ENCODE peak calls at places on chromosome 11, in seven cellular contexts. M, A, E, C, H, G and F are unnamed samples.

GRCh38 chr11:111347002-111347722 is 31.9 kb downstream of the POU2AF1 start:
- DNase-seq in H (peak), M (no peak), G (no peak), E (no peak), A (no peak), C (no peak), F (no peak)

GRCh38 chr11:126561327-126561893 is 205.9 kb downstream of the ST3GAL4 start:
- DNase-seq in H (peak), G (no peak), A (peak), M (peak), E (peak), C (peak), F (peak)

GRCh38 chr11:3220521-3221407 is 2.2 kb upstream of the MRGPRG start:
- DNase-seq in A (no peak), G (no peak), M (no peak), E (no peak), H (no peak), C (peak), F (no peak)

GRCh38 chr11:7688238-7688826 is 15.0 kb upstream of the CYB5R2 start:
- DNase-seq in C (no peak), M (peak), G (no peak), E (no peak), H (no peak), A (no peak), F (peak)

GRCh38 chr11:115126092-115126491 is 378.1 kb downstream of the CADM1 start:
- DNase-seq in M (no peak), A (no peak), E (no peak), G (no peak), H (no peak), C (no peak), F (no peak)

GRCh38 chr11:103959279-103959930 is 77.0 kb upstream of the DDI1 start:
- DNase-seq in M (no peak), A (no peak), H (no peak), G (no peak), E (peak), C (no peak), F (no peak)

GRCh38 chr11:96228472-96228871 is 114.5 kb downstream of the MAML2 start:
- DNase-seq in H (peak), A (peak), M (peak), G (no peak), C (peak), E (peak), F (peak)

GRCh38 chr11:93059074-93059957 is 89.9 kb downstream of the MTNR1B start:
- DNase-seq in M (no peak), C (no peak), A (peak), E (peak), H (no peak), G (no peak), F (no peak)

GRCh38 chr11:91104237-91104636 is 881.4 kb upstream of the CHORDC1 start:
- DNase-seq in A (peak), G (no peak), M (peak), H (no peak), E (peak), C (no peak), F (peak)

GRCh38 chr11:61883327-61883726 is 8.0 kb downstream of the FADS3 start:
- DNase-seq in E (no peak), A (no peak), H (no peak), C (no peak), G (no peak), M (no peak), F (no peak)

GRCh38 chr11:27040302-27041115 is at the start of gene BBOX1:
- DNase-seq in G (no peak), M (no peak), E (no peak), A (no peak), H (no peak), C (no peak), F (peak)

GRCh38 chr11:15055620-15056356 is 17.6 kb upstream of the CALCB start:
- DNase-seq in A (no peak), E (no peak), M (no peak), C (no peak), G (no peak), H (no peak), F (no peak)

GRCh38 chr11:121421149-121421906 is 30.8 kb upstream of the SORL1 start:
- DNase-seq in G (no peak), C (no peak), E (no peak), H (no peak), A (no peak), M (no peak), F (peak)

GRCh38 chr11:2538951-2539735 is 94.3 kb downstream of the KCNQ1 start:
- DNase-seq in H (peak), C (peak), G (peak), E (no peak), A (no peak), M (no peak), F (no peak)

GRCh38 chr11:116481126-116481644 is 291.6 kb downstream of the BUD13 start:
- DNase-seq in H (no peak), C (no peak), G (no peak), E (no peak), A (no peak), M (no peak), F (no peak)

GRCh38 chr11:117071344-117071787 is 26.9 kb downstream of the SIK3 start:
- DNase-seq in E (peak), A (no peak), H (peak), G (no peak), C (no peak), M (peak), F (no peak)

GRCh38 chr11:86637976-86638375 is 34.4 kb downstream of the ME3 start:
- DNase-seq in A (no peak), E (no peak), C (no peak), M (no peak), H (no peak), G (no peak), F (no peak)

GRCh38 chr11:86639172-86639571 is 33.2 kb downstream of the ME3 start:
- DNase-seq in C (no peak), M (no peak), H (no peak), E (no peak), G (no peak), A (no peak), F (peak)

GRCh38 chr11:86638673-86639072 is 33.7 kb downstream of the ME3 start:
- DNase-seq in E (no peak), C (no peak), M (no peak), A (no peak), G (no peak), H (no peak), F (no peak)

GRCh38 chr11:86644291-86644690 is 28.1 kb downstream of the ME3 start:
- DNase-seq in G (no peak), C (no peak), H (no peak), M (peak), A (no peak), E (peak), F (no peak)

DNA sequence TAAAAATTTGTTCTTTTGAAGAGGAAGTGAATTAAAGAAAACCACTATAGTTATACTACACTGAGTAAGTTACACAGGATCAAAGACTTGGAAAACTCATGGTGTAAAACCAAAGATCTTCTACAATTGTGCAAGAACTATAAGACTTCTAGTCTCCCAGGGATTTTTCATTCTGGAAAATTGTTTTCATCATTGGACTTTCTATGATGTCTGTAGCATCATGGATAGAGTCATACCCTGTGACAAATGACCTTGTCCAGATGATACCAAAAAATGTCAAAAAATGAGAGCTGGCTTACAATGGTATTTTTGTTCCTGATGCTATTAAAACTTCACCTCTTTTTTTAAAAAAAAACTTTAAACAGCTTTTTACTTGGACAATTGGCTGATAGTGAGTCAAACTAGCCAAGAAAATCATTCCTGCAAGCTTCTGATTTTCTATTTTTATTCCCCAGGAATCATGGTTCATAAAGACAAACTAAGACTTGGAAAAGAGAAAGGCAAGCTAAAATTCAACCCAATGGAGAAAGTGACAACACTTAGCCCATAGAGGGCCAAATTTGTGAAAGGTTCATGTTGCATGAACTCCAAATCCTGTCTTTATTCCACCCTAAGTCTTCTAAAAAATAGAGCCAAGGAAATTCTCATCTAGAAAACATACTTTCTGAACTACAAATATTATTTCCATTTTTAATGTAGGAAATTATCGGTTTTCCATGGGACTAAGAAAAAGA is 30.7 kb downstream of the ME3 start:
- DNase-seq in A (no peak), M (no peak), C (no peak), G (no peak), E (no peak), H (no peak), F (no peak)
- TF ChIP-seq CTCF in A (no peak), M (no peak), C (no peak), G (no peak), E (no peak), H (no peak), F (no peak)

GRCh38 chr11:73981051-73981805 is 1.4 kb downstream of the UCP2 start:
- DNase-seq in H (no peak), G (peak), E (no peak), A (no peak), C (no peak), M (no peak), F (no peak)
- H3K27ac ChIP-seq in H (no peak), G (peak), E (no peak), A (no peak), C (peak), M (no peak), F (peak)

GRCh38 chr11:37525336-37525735 is 927.3 kb upstream of the RAG2 start:
- DNase-seq in C (no peak), A (no peak), H (no peak), M (no peak), E (no peak), G (no peak), F (no peak)
- TF ChIP-seq CTCF in C (no peak), A (peak), H (no peak), M (no peak), E (peak), G (no peak), F (no peak)

GRCh38 chr11:36792870-36793541 is 195.0 kb upstream of the RAG2 start:
- DNase-seq in C (no peak), G (no peak), M (no peak), H (no peak), A (no peak), E (no peak), F (no peak)

GRCh38 chr11:36793542-36793926 is 195.5 kb upstream of the RAG2 start:
- DNase-seq in H (no peak), C (no peak), E (no peak), A (no peak), G (no peak), M (no peak), F (no peak)

GRCh38 chr11:36790450-36790849 is 192.4 kb upstream of the RAG2 start:
- DNase-seq in G (no peak), C (no peak), E (no peak), A (no peak), H (no peak), M (no peak), F (no peak)

GRCh38 chr11:36791957-36792356 is 193.9 kb upstream of the RAG2 start:
- DNase-seq in E (no peak), G (no peak), A (no peak), M (no peak), C (no peak), H (no peak), F (no peak)
- H3K27ac ChIP-seq in E (no peak), G (no peak), A (no peak), M (no peak), C (no peak), H (no peak), F (no peak)

GRCh38 chr11:77172666-77172982 is 44.6 kb downstream of the MYO7A start:
- DNase-seq in M (peak), E (peak), H (no peak), A (no peak), G (peak), C (no peak), F (no peak)
- TF ChIP-seq CTCF in M (no peak), E (no peak), H (no peak), A (no peak), G (no peak), C (no peak), F (no peak)